ENCODE peak calls at places on chromosomes 6 and 20, in nine cellular contexts. I is stimulated activated CD8-positive, alpha-beta memory T cell treated with anti-CD3 and anti-CD28 coated beads, Interleukin-4, amount 100 ng/mL, for 24 hours; A is RPMI7951; B is islet precursor cell; P is heart left ventricle; M is heart right ventricle; K is LHCN-M2; U is Calu3; W is OCI-LY7. N is an unnamed sample.

GRCh38 chr6:34341481-34341971 is 50.9 kb downstream of the NUDT3 start:
- DNase-seq in K (peak), M (no peak), W (no peak), I (no peak), A (peak), P (no peak), U (no peak), B (no peak), N (no peak)

GRCh38 chr6:114170372-114170771 is 172.5 kb downstream of the HS3ST5 start:
- DNase-seq in B (no peak), M (no peak), U (no peak), W (no peak), K (no peak), P (no peak), I (no peak), A (no peak), N (no peak)

GRCh38 chr6:23650676-23651075 is 475.3 kb upstream of the NRSN1 start:
- DNase-seq in B (peak), K (no peak), W (no peak), M (no peak), I (no peak), U (peak), P (no peak), A (peak), N (no peak)

GRCh38 chr6:55578537-55579363 is at the start of gene HMGCLL1:
- DNase-seq in U (peak), B (peak), A (no peak), K (no peak), W (no peak), I (no peak), M (peak), P (peak), N (no peak)

GRCh38 chr6:36491378-36491965 is 48.7 kb downstream of the KCTD20 start:
- DNase-seq in P (no peak), A (no peak), K (no peak), M (no peak), U (no peak), W (no peak), I (no peak), B (no peak), N (no peak)

GRCh38 chr20:35739294-35740163 is 2.5 kb downstream of the RBM39 start:
- DNase-seq in M (no peak), K (peak), W (peak), I (no peak), P (no peak), B (no peak), A (peak), U (peak), N (no peak)

GRCh38 chr6:157964139-157964538 is 17.5 kb upstream of the SYNJ2 start:
- DNase-seq in U (no peak), I (no peak), A (no peak), W (no peak), K (peak), P (no peak), B (peak), M (no peak), N (no peak)

GRCh38 chr6:24321538-24322162 is 36.2 kb downstream of the DCDC2 start:
- DNase-seq in U (no peak), P (no peak), B (no peak), A (peak), W (no peak), K (no peak), I (no peak), M (no peak), N (no peak)

GRCh38 chr20:52150440-52151258 is 40.9 kb downstream of the ZFP64 start:
- DNase-seq in U (peak), I (no peak), P (no peak), K (peak), B (no peak), M (no peak), W (peak), A (peak), N (no peak)

GRCh38 chr6:112116215-112116614 is 28.8 kb downstream of the FAM229B start:
- DNase-seq in M (no peak), I (no peak), B (no peak), U (no peak), W (no peak), A (no peak), K (peak), P (no peak), N (no peak)

GRCh38 chr6:112640895-112641294 is 293.8 kb downstream of the RFPL4B start:
- DNase-seq in A (peak), K (peak), B (no peak), W (no peak), M (no peak), P (no peak), I (no peak), U (no peak), N (no peak)

GRCh38 chr20:38599410-38599882 is 2.2 kb upstream of the ARHGAP40 start:
- DNase-seq in K (no peak), P (peak), B (peak), A (peak), U (peak), M (peak), I (no peak), W (no peak), N (no peak)

N was measured in naive thymus-derived CD8-positive, alpha-beta T cell.